ENCODE peak calls at places on chromosomes 13 and 19, in five cellular contexts. One of them, this sample, is unnamed.
A peak's percentile ranks its signal among the peaks of the same experiment; 100 is the strongest.

GRCh38 chr13:23074054-23074805 is 106.5 kb upstream of the SGCG start:
- DNase-seq in Peyer's patch: no peak
- DNase-seq in AG09319: no peak
- DNase-seq in PC-9: no peak
- DNase-seq in left lung: no peak
- DNase-seq in this sample: no peak

GRCh38 chr19:15213715-15214381 is 13.1 kb upstream of the NOTCH3 start:
- DNase-seq in left lung: no peak
- DNase-seq in Peyer's patch: no peak
- DNase-seq in AG09319: no peak
- DNase-seq in PC-9: no peak
- DNase-seq in this sample: no peak

GRCh38 chr13:111512707-111513106 is 192.3 kb downstream of the TEX29 start:
- DNase-seq in Peyer's patch: no peak
- DNase-seq in PC-9: no peak
- DNase-seq in left lung: no peak
- DNase-seq in AG09319: no peak
- DNase-seq in this sample: no peak

GRCh38 chr13:48493851-48494250 is 39.0 kb downstream of the RCBTB2 start:
- DNase-seq in PC-9: peak; percentile 39
- DNase-seq in AG09319: no peak
- DNase-seq in Peyer's patch: no peak
- DNase-seq in left lung: no peak
- DNase-seq in this sample: no peak

GRCh38 chr13:71979616-71980015 is 112.6 kb upstream of the DACH1 start:
- DNase-seq in AG09319: no peak
- DNase-seq in Peyer's patch: no peak
- DNase-seq in left lung: no peak
- DNase-seq in PC-9: no peak
- DNase-seq in this sample: no peak

GRCh38 chr13:83752141-83752540 is 130.1 kb downstream of the SLITRK1 start:
- DNase-seq in left lung: no peak
- DNase-seq in PC-9: peak; percentile 45
- DNase-seq in AG09319: no peak
- DNase-seq in Peyer's patch: no peak
- DNase-seq in this sample: no peak

GRCh38 chr13:104376588-104376987 is 1310.4 kb upstream of the SLC10A2 start:
- DNase-seq in left lung: no peak
- DNase-seq in AG09319: no peak
- DNase-seq in PC-9: no peak
- DNase-seq in Peyer's patch: no peak
- DNase-seq in this sample: no peak

GRCh38 chr13:46295531-46296464 is 84.1 kb downstream of the LRRC63 start:
- DNase-seq in Peyer's patch: no peak
- DNase-seq in AG09319: peak; percentile 92
- DNase-seq in left lung: no peak
- DNase-seq in PC-9: no peak
- DNase-seq in this sample: peak; percentile 82

GRCh38 chr13:65292488-65292901 is 1937.6 kb downstream of the PCDH9 start:
- DNase-seq in AG09319: no peak
- DNase-seq in PC-9: no peak
- DNase-seq in Peyer's patch: no peak
- DNase-seq in left lung: no peak
- DNase-seq in this sample: no peak

GRCh38 chr13:93771782-93772181 is 545.2 kb downstream of the GPC6 start:
- DNase-seq in PC-9: no peak
- DNase-seq in AG09319: no peak
- DNase-seq in Peyer's patch: no peak
- DNase-seq in left lung: no peak
- DNase-seq in this sample: no peak

GRCh38 chr19:18157465-18158063 is 4.6 kb downstream of the PIK3R2 start:
- DNase-seq in Peyer's patch: no peak
- DNase-seq in left lung: no peak
- DNase-seq in AG09319: no peak
- DNase-seq in PC-9: no peak
- DNase-seq in this sample: no peak

GRCh38 chr19:13670846-13671245 is 93.5 kb upstream of the MRI1 start:
- DNase-seq in Peyer's patch: no peak
- DNase-seq in left lung: no peak
- DNase-seq in AG09319: no peak
- DNase-seq in PC-9: no peak
- DNase-seq in this sample: no peak

GRCh38 chr13:67416047-67416925 is 186.2 kb upstream of the PCDH9 start:
- DNase-seq in PC-9: no peak
- DNase-seq in AG09319: no peak
- DNase-seq in Peyer's patch: no peak
- DNase-seq in left lung: peak; percentile 79
- DNase-seq in this sample: no peak

GRCh38 chr19:56683119-56683518 is 11.6 kb upstream of the ZNF835 start:
- DNase-seq in AG09319: no peak
- DNase-seq in left lung: no peak
- DNase-seq in Peyer's patch: no peak
- DNase-seq in PC-9: no peak
- DNase-seq in this sample: no peak

GRCh38 chr13:50587122-50587521 is 256.4 kb downstream of the DLEU7 start:
- DNase-seq in Peyer's patch: no peak
- DNase-seq in PC-9: no peak
- DNase-seq in AG09319: no peak
- DNase-seq in left lung: no peak
- DNase-seq in this sample: no peak

GRCh38 chr19:575527-576506 is 3.4 kb downstream of the BSG start:
- DNase-seq in left lung: peak; percentile 67
- DNase-seq in AG09319: no peak
- DNase-seq in Peyer's patch: no peak
- DNase-seq in PC-9: peak; percentile 79
- DNase-seq in this sample: no peak

GRCh38 chr19:50912102-50912599 is 956 bp upstream of the KLK4 start:
- DNase-seq in Peyer's patch: no peak
- DNase-seq in left lung: no peak
- DNase-seq in AG09319: no peak
- DNase-seq in PC-9: no peak
- DNase-seq in this sample: no peak

GRCh38 chr19:516884-517424 is 9.7 kb downstream of the TPGS1 start:
- DNase-seq in AG09319: no peak
- DNase-seq in Peyer's patch: no peak
- DNase-seq in PC-9: no peak
- DNase-seq in left lung: no peak
- DNase-seq in this sample: no peak

GRCh38 chr13:20291675-20292074 is 59.6 kb upstream of the GJB6 start:
- DNase-seq in PC-9: no peak
- DNase-seq in left lung: no peak
- DNase-seq in Peyer's patch: no peak
- DNase-seq in AG09319: no peak
- DNase-seq in this sample: no peak

GRCh38 chr13:42883771-42884170 is 102.4 kb downstream of the FAM216B start:
- DNase-seq in Peyer's patch: no peak
- DNase-seq in AG09319: peak; percentile 23
- DNase-seq in PC-9: no peak
- DNase-seq in left lung: no peak
- DNase-seq in this sample: no peak

GRCh38 chr19:55812449-55812848 is 19.4 kb downstream of the NLRP11 start:
- DNase-seq in PC-9: no peak
- DNase-seq in left lung: no peak
- DNase-seq in AG09319: no peak
- DNase-seq in Peyer's patch: no peak
- DNase-seq in this sample: no peak

GRCh38 chr13:112182831-112183543 is 116.0 kb downstream of the SOX1 start:
- DNase-seq in Peyer's patch: no peak
- DNase-seq in PC-9: no peak
- DNase-seq in left lung: no peak
- DNase-seq in AG09319: no peak
- DNase-seq in this sample: no peak

GRCh38 chr19:51020988-51021651 is 1.6 kb upstream of the KLK10 start:
- DNase-seq in left lung: no peak
- DNase-seq in AG09319: no peak
- DNase-seq in PC-9: peak; percentile 70
- DNase-seq in Peyer's patch: no peak
- DNase-seq in this sample: peak; percentile 26

DNA sequence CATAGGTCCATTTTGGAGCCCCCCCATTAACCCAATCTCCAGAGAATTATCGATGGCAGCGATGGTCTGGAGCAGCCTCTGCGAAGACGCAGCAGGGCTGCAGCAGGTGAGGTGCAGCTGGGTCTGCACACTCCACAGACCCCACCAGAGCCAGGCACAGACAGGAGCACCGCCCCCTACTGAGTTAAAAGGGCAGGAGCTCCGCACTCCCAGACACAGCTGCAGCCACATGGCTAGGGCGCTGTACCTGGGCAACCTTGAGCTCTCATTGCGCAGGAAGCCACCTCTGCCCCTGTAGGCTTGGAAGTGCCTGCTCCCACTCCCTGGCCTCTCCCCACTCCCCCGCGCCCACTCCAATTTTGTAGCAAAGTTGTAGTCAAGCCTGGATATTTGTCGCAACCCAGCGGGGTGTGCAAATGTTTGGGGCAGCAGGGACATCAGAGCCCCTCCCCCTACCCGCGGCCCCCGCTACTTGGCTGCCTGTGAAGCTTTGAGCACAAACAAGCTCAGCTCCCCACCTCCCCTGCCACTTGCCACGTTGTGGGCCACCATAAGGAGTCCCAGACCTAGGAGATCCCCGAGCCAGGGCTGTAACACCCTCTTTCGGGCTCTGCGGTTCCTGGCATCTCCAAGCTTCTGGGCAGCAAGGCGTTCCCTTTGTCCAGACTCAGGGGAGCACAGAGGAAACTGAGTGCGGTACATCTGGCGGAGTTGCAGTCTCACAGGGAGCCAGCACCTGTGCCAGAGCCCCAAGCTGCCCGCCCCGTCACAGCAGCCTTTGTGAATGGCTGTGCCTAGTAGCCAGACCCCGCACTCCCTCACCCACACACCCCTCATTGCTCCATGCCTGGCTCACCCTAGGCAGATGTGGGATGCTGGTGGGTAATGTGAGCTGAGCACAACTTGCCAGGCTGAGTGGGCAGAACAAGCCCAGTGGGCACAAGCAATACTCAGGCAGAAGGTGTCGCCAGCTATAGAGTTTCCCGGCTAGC is 949.7 kb upstream of the SLITRK1 start:
- DNase-seq in Peyer's patch: no peak
- DNase-seq in AG09319: no peak
- DNase-seq in PC-9: no peak
- DNase-seq in left lung: peak; percentile 43
- DNase-seq in this sample: no peak
- TF ChIP-seq CTCF in Peyer's patch: no peak
- TF ChIP-seq CTCF in AG09319: no peak
- TF ChIP-seq CTCF in PC-9: no peak
- TF ChIP-seq CTCF in left lung: no peak
- TF ChIP-seq CTCF in this sample: no peak

GRCh38 chr19:21260164-21260847 is 68.9 kb downstream of the ZNF708 start:
- DNase-seq in Peyer's patch: no peak
- DNase-seq in PC-9: no peak
- DNase-seq in left lung: no peak
- DNase-seq in AG09319: no peak
- DNase-seq in this sample: no peak

DNA sequence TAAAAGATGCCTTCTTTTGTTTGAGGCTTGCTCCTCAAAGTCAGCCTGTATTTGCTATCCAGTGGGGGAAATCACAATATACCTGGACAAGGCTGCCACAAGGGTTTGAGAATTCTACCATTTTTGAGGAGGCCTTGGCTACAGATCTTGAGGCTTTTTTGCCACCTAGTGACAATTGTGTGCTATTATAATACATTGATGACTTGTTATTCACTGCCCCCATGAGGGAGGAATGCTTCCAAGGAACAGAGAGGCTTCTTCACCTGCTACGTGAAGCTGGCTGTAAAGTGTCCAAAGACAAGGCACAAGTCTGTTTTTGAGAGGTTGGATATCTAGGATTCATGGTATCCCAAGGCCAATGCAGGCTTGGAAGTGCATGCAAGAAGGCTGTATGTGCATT is 72.5 kb downstream of the ZNF708 start:
- DNase-seq in left lung: no peak
- DNase-seq in PC-9: no peak
- DNase-seq in AG09319: no peak
- DNase-seq in Peyer's patch: no peak
- DNase-seq in this sample: no peak
- TF ChIP-seq CTCF in left lung: no peak
- TF ChIP-seq CTCF in PC-9: peak; percentile 50
- TF ChIP-seq CTCF in AG09319: no peak
- TF ChIP-seq CTCF in Peyer's patch: no peak
- TF ChIP-seq CTCF in this sample: no peak

DNA sequence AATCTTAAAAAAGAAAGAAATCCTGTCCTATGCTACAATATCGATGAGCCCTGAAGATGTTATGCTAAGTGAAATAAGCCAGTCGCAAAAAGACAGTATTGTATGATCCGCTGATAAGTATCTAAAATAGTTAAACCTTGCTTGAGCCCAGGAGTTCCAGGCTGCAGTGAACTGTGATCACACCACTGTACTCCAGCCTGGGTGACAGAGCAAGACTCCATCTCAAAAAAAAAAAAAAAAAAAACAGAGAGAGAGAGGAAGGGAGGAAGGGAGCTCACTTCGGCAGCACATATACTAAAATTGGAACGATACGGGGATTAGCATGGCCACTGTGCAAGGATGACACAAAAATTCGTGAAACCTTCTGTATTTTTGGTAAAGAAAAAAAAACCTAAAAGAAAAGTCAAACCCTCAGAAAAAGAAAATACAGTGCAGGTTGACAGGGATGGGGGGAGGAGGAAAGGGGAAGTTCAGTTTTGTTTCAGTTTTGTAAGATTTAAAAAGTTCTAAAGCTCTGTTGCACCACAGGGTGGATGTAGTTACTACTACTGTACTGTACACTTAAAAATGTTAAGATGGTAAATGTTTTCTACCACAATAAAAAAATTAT is 8.4 kb downstream of the CLASRP start:
- DNase-seq in Peyer's patch: no peak
- DNase-seq in left lung: no peak
- DNase-seq in PC-9: no peak
- DNase-seq in AG09319: no peak
- DNase-seq in this sample: no peak
- TF ChIP-seq CTCF in Peyer's patch: no peak
- TF ChIP-seq CTCF in left lung: no peak
- TF ChIP-seq CTCF in PC-9: no peak
- TF ChIP-seq CTCF in AG09319: no peak
- TF ChIP-seq CTCF in this sample: no peak

DNA sequence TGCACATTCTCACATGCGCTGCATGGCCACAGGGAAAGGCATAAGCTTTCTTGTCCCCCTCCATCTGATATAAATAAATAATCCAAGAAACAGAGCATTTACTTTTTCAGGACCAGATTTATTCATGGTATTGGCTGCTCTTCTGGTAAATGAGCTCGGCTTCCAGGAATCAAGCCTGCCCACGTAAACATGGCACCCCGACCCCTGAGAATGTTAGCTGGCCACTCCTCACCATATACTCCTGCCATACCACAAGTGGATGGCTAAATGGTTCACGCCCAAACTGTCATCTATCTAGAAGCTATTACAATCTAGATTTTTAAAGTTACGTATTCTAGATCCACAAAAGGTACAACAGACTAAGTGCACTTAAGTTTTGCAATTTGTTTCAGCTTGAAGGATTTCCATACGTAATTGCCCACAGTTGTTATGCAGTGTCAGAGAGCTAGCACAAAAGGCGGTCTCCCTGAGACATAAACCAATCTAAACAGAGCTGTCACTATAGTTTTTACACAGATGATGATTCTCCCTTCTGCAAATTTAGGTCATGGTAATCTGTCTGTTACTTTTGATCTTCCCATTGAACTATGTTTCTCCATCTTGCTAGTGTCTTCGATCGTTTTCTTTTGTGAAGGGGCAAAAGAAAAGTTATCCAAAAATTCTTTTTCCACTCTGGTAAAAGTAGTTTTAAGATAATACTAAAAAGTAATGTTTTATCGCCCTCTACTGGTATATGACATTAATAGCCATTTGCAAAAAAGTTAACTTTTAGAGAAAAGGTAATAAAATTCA is 16.2 kb upstream of the FOXO1 start:
- DNase-seq in PC-9: no peak
- DNase-seq in Peyer's patch: no peak
- DNase-seq in AG09319: no peak
- DNase-seq in left lung: no peak
- DNase-seq in this sample: no peak
- TF ChIP-seq CTCF in PC-9: peak; percentile 80
- TF ChIP-seq CTCF in Peyer's patch: peak; percentile 63
- TF ChIP-seq CTCF in AG09319: peak; percentile 46
- TF ChIP-seq CTCF in left lung: peak; percentile 58
- TF ChIP-seq CTCF in this sample: peak; percentile 76

This sample was measured in CD14-positive monocyte.